ENCODE peak calls at places on chromosomes 16 and 17, in six cellular contexts. X is dorsolateral prefrontal cortex, C is cardiac muscle cell, Q is pancreas, I is Peyer's patch, F is thoracic aorta. V is an unnamed sample.

GRCh38 chr17:28985950-28986713 is 19.7 kb downstream of the SEZ6 start:
- DNase-seq in C (no peak), F (no peak), I (no peak), Q (no peak), X (no peak), V (no peak)

GRCh38 chr16:7363397-7364053 is 30.9 kb downstream of the RBFOX1 start:
- DNase-seq in F (no peak), C (no peak), I (no peak), Q (no peak), X (no peak), V (no peak)

GRCh38 chr16:87581867-87582220 is 20.5 kb upstream of the JPH3 start:
- DNase-seq in Q (peak; percentile 38), I (no peak), C (peak; percentile 98), X (no peak), F (peak; percentile 77), V (no peak)

GRCh38 chr16:87278191-87279093 is 38.8 kb downstream of the C16orf95 start:
- DNase-seq in C (peak; percentile 88), Q (peak; percentile 59), X (peak; percentile 75), F (peak; percentile 33), I (peak; percentile 83), V (no peak)

GRCh38 chr16:57000271-57001025 is 11.1 kb downstream of the NLRC5 start:
- DNase-seq in X (no peak), F (peak; percentile 70), I (no peak), C (peak; percentile 83), Q (no peak), V (no peak)

GRCh38 chr17:17609121-17609520 is 17.6 kb upstream of the PEMT start:
- DNase-seq in I (no peak), Q (no peak), C (no peak), F (no peak), X (no peak), V (no peak)

GRCh38 chr17:10352866-10353265 is 19.9 kb downstream of the MYH13 start:
- DNase-seq in Q (no peak), F (no peak), C (no peak), I (no peak), X (no peak), V (no peak)

GRCh38 chr16:84095466-84095865 is 21.3 kb downstream of the MBTPS1 start:
- DNase-seq in I (no peak), C (no peak), Q (no peak), F (no peak), X (no peak), V (no peak)

GRCh38 chr16:57036945-57037344 is 47.6 kb downstream of the NLRC5 start:
- DNase-seq in X (no peak), C (no peak), Q (no peak), F (no peak), I (no peak), V (no peak)

GRCh38 chr16:22141746-22142145 is 20.6 kb upstream of the SDR42E2 start:
- DNase-seq in I (no peak), C (peak; percentile 24), X (no peak), F (no peak), Q (no peak), V (no peak)

GRCh38 chr16:50093607-50094570 is 28.1 kb downstream of the HEATR3 start:
- DNase-seq in I (no peak), X (peak; percentile 35), C (peak; percentile 7), Q (peak; percentile 63), F (peak; percentile 15), V (no peak)

GRCh38 chr16:11886881-11887280 is 28.9 kb downstream of the GSPT1 start:
- DNase-seq in I (no peak), Q (no peak), X (no peak), F (no peak), C (no peak), V (no peak)

GRCh38 chr17:57889892-57890856 is 40.3 kb upstream of the MRPS23 start:
- DNase-seq in Q (peak; percentile 93), F (peak; percentile 86), I (no peak), X (no peak), C (peak; percentile 88), V (no peak)

GRCh38 chr16:67235816-67236547 is 9.1 kb downstream of the TMEM208 start:
- DNase-seq in I (no peak), X (no peak), Q (no peak), C (no peak), F (no peak), V (no peak)

GRCh38 chr17:12768267-12768666 is 21.0 kb upstream of the ARHGAP44 start:
- DNase-seq in F (no peak), Q (no peak), C (no peak), I (no peak), X (no peak), V (no peak)

GRCh38 chr17:77507116-77507885 is 366.5 kb downstream of the SEC14L1 start:
- DNase-seq in I (no peak), C (no peak), Q (no peak), X (peak; percentile 25), F (no peak), V (no peak)

GRCh38 chr17:59756236-59756818 is 48.9 kb downstream of the VMP1 start:
- DNase-seq in X (no peak), C (peak; percentile 81), Q (no peak), F (no peak), I (no peak), V (no peak)

GRCh38 chr16:12471383-12471782 is 332.3 kb downstream of the CPPED1 start:
- DNase-seq in C (no peak), F (no peak), X (no peak), I (no peak), Q (no peak), V (no peak)

GRCh38 chr16:84543931-84544776 is 39.7 kb upstream of the MEAK7 start:
- DNase-seq in I (no peak), X (peak; percentile 35), F (no peak), Q (no peak), C (no peak), V (no peak)

GRCh38 chr16:86975445-86975844 is 341.7 kb downstream of the C16orf95 start:
- DNase-seq in F (peak; percentile 19), C (peak; percentile 93), X (no peak), Q (no peak), I (no peak), V (no peak)

GRCh38 chr17:80884811-80885210 is 106.8 kb upstream of the CHMP6 start:
- DNase-seq in F (no peak), Q (no peak), I (no peak), C (no peak), X (no peak), V (no peak)

GRCh38 chr16:347203-347602 is 5.3 kb downstream of the AXIN1 start:
- DNase-seq in X (no peak), C (no peak), F (no peak), Q (no peak), I (no peak), V (no peak)

GRCh38 chr17:8353736-8354135 is 14.1 kb downstream of the ODF4 start:
- DNase-seq in F (no peak), C (no peak), X (no peak), I (no peak), Q (no peak), V (no peak)

GRCh38 chr17:7889166-7889584 is 586 bp downstream of the CHD3 start:
- DNase-seq in X (peak; percentile 95), Q (peak; percentile 99), F (peak; percentile 94), C (peak; percentile 97), I (peak; percentile 92), V (peak; percentile 96)

GRCh38 chr16:85172465-85173071 is 60.3 kb upstream of the CIBAR2 start:
- DNase-seq in C (no peak), F (no peak), Q (peak; percentile 69), X (no peak), I (no peak), V (no peak)

GRCh38 chr16:27311449-27311831 is 2.3 kb upstream of the IL4R start:
- DNase-seq in X (no peak), Q (no peak), F (no peak), I (no peak), C (peak; percentile 56), V (no peak)

GRCh38 chr16:70789231-70789926 is 11.6 kb downstream of the VAC14 start:
- DNase-seq in C (peak; percentile 61), I (no peak), X (no peak), Q (no peak), F (no peak), V (peak; percentile 94)

GRCh38 chr16:80804061-80804450 is 342 bp downstream of the CDYL2 start:
- DNase-seq in Q (peak; percentile 39), F (no peak), I (peak; percentile 72), X (no peak), C (peak; percentile 76), V (no peak)

GRCh38 chr17:29045734-29046133 is 2.8 kb downstream of the PIPOX start:
- DNase-seq in X (no peak), C (peak; percentile 29), F (no peak), I (no peak), Q (no peak), V (no peak)

GRCh38 chr17:4708436-4708835 is 2.0 kb upstream of the ARRB2 start:
- DNase-seq in I (no peak), Q (no peak), F (no peak), X (peak; percentile 65), C (no peak), V (no peak)

GRCh38 chr16:89319883-89320716 is 102.6 kb downstream of the ZNF778 start:
- DNase-seq in F (peak; percentile 64), Q (no peak), X (no peak), I (peak; percentile 65), C (peak; percentile 71), V (no peak)

GRCh38 chr17:74851612-74852236 is 8.0 kb downstream of the GRIN2C start:
- DNase-seq in I (peak; percentile 63), F (no peak), X (no peak), C (no peak), Q (no peak), V (no peak)
- H3K27me3 ChIP-seq in I (no peaks in the 10 kb centered on the region), F (no peaks in the 10 kb centered on the region), X (peaks cover 45% of the 10 kb centered on the region), C (peaks cover 90% of the 10 kb centered on the region), Q (peaks cover 24% of the 10 kb centered on the region), V (peaks cover 13% of the 10 kb centered on the region)

GRCh38 chr17:16322636-16323035 is 30.6 kb downstream of the CENPV start:
- DNase-seq in X (no peak), C (peak; percentile 19), Q (no peak), I (no peak), F (no peak), V (no peak)
- H3K4me3 ChIP-seq in X (no peak overlapping the region), C (no peak overlapping the region), Q (no peak overlapping the region), I (no peak overlapping the region), F (no peak overlapping the region), V (no peak overlapping the region)

GRCh38 chr17:55680983-55681382 is 41.7 kb downstream of the TMEM100 start:
- DNase-seq in F (no peak), C (no peak), I (no peak), Q (no peak), X (no peak), V (no peak)

GRCh38 chr17:55688057-55688456 is 34.6 kb downstream of the TMEM100 start:
- DNase-seq in F (no peak), C (no peak), I (no peak), Q (no peak), X (no peak), V (no peak)

GRCh38 chr17:55687037-55687436 is 35.6 kb downstream of the TMEM100 start:
- DNase-seq in I (no peak), C (no peak), Q (no peak), F (no peak), X (no peak), V (no peak)

GRCh38 chr17:55689672-55690071 is 33.0 kb downstream of the TMEM100 start:
- DNase-seq in Q (no peak), X (no peak), F (no peak), I (no peak), C (no peak), V (no peak)

GRCh38 chr17:55683554-55684315 is 38.9 kb downstream of the TMEM100 start:
- DNase-seq in F (no peak), I (no peak), X (no peak), Q (no peak), C (no peak), V (no peak)
- H3K27me3 ChIP-seq in F (no peaks in the 10 kb centered on the region), I (no peaks in the 10 kb centered on the region), X (peaks cover 4% of the 10 kb centered on the region), Q (no peaks in the 10 kb centered on the region), C (no peaks in the 10 kb centered on the region), V (no peaks in the 10 kb centered on the region)

GRCh38 chr17:2264023-2264860 is 39.3 kb downstream of the SMG6 start:
- DNase-seq in F (no peak), Q (no peak), I (no peak), C (peak; percentile 58), X (no peak), V (no peak)
- H3K4me3 ChIP-seq in F (no peak overlapping the region), Q (no peak overlapping the region), I (no peak overlapping the region), C (no peak overlapping the region), X (no peak overlapping the region), V (no peak overlapping the region)